ENCODE peak calls at places on chromosomes 13 and 19, in seven cellular contexts. P is upper lobe of left lung, A is stomach, B is sigmoid colon, L is HCT116, W is GM23338, E is breast epithelium. Y is an unnamed sample.

GRCh38 chr19:31675187-31675913 is 326.1 kb upstream of the TSHZ3 start:
- DNase-seq in L (no peak), A (no peak), W (no peak), B (no peak), E (no peak), P (no peak), Y (no peak)

GRCh38 chr13:112616586-112617381 is 28.8 kb upstream of the TUBGCP3 start:
- DNase-seq in E (no peak), B (no peak), A (no peak), L (peak; percentile 55), W (peak; percentile 75), P (no peak), Y (peak; percentile 46)

GRCh38 chr13:50060718-50061117 is 45.5 kb downstream of the KCNRG start:
- DNase-seq in B (no peak), W (no peak), P (no peak), A (no peak), L (no peak), E (no peak), Y (no peak)

GRCh38 chr19:51572908-51573307 is 1.8 kb downstream of the ZNF175 start:
- DNase-seq in L (no peak), A (no peak), E (no peak), P (no peak), W (no peak), B (no peak), Y (no peak)

GRCh38 chr13:95019886-95020285 is 281.4 kb downstream of the ABCC4 start:
- DNase-seq in B (no peak), P (no peak), L (no peak), E (no peak), W (no peak), A (no peak), Y (no peak)

GRCh38 chr13:31887311-31887710 is 144.3 kb upstream of the FRY start:
- DNase-seq in B (no peak), W (no peak), L (no peak), A (no peak), E (no peak), P (no peak), Y (no peak)

GRCh38 chr13:42654212-42654611 is 80.3 kb downstream of the TNFSF11 start:
- DNase-seq in L (no peak), B (no peak), P (no peak), E (no peak), A (no peak), W (no peak), Y (no peak)

GRCh38 chr19:58279925-58280316 is 1.2 kb downstream of the ZNF8 start:
- DNase-seq in L (no peak), E (no peak), B (no peak), P (no peak), A (no peak), W (no peak), Y (no peak)

GRCh38 chr19:13103961-13104847 is 1.5 kb upstream of the LYL1 start:
- DNase-seq in E (no peak), P (peak; percentile 94), W (peak; percentile 81), A (peak; percentile 45), L (no peak), B (peak; percentile 86), Y (peak; percentile 98)

GRCh38 chr19:4557186-4557970 is 2.1 kb downstream of the SEMA6B start:
- DNase-seq in E (no peak), L (no peak), W (peak; percentile 48), B (no peak), A (no peak), P (peak; percentile 67), Y (peak; percentile 86)

GRCh38 chr13:50359779-50360178 is 344.5 kb downstream of the KCNRG start:
- DNase-seq in P (no peak), E (no peak), W (no peak), L (no peak), A (no peak), B (no peak), Y (no peak)

GRCh38 chr13:113582841-113583631 is 1.5 kb upstream of the TFDP1 start:
- DNase-seq in B (peak; percentile 56), P (peak; percentile 74), A (peak; percentile 22), E (no peak), W (no peak), L (no peak), Y (peak; percentile 68)

GRCh38 chr19:18613589-18614234 is 1.0 kb downstream of the TMEM59L start:
- DNase-seq in B (no peak), A (no peak), W (peak; percentile 40), E (no peak), L (no peak), P (peak; percentile 61), Y (no peak)

GRCh38 chr19:18620311-18620710 is 7.6 kb downstream of the TMEM59L start:
- DNase-seq in A (no peak), P (peak; percentile 65), B (no peak), W (no peak), L (no peak), E (no peak), Y (no peak)

GRCh38 chr19:18617562-18617961 is 4.9 kb downstream of the TMEM59L start:
- DNase-seq in P (no peak), B (no peak), A (no peak), L (no peak), E (no peak), W (no peak), Y (no peak)

GRCh38 chr19:18616023-18616422 is 3.4 kb downstream of the TMEM59L start:
- DNase-seq in L (no peak), E (no peak), A (no peak), W (no peak), B (no peak), P (no peak), Y (no peak)

GRCh38 chr19:18618236-18618635 is 5.6 kb downstream of the TMEM59L start:
- DNase-seq in B (no peak), W (no peak), P (no peak), L (no peak), A (no peak), E (no peak), Y (no peak)
- TF ChIP-seq POLR2AphosphoS5 in B (no peak), W (no peak), P (no peak), L (no peak), A (no peak), E (no peak), Y (no peak)

GRCh38 chr19:6378498-6378897 is 2.8 kb upstream of the PSPN start:
- DNase-seq in A (no peak), E (no peak), W (no peak), L (no peak), P (no peak), B (no peak), Y (no peak)

GRCh38 chr19:6378036-6378435 is 2.3 kb upstream of the PSPN start:
- DNase-seq in A (no peak), E (peak; percentile 58), L (no peak), W (peak; percentile 44), P (no peak), B (no peak), Y (no peak)

GRCh38 chr19:6374711-6375410 is 872 bp downstream of the PSPN start:
- DNase-seq in B (no peak), A (no peak), E (no peak), L (no peak), P (peak; percentile 78), W (no peak), Y (no peak)

GRCh38 chr19:6375411-6376010 is at the start of gene PSPN:
- DNase-seq in L (no peak), P (peak; percentile 83), W (no peak), A (no peak), B (peak; percentile 69), E (no peak), Y (no peak)

GRCh38 chr19:6376512-6377193 is 920 bp upstream of the PSPN start:
- DNase-seq in P (no peak), A (no peak), E (no peak), B (no peak), L (no peak), W (no peak), Y (no peak)
- H3K27ac ChIP-seq in P (no peak overlapping the region), A (peak overlapping the region; percentile 18), E (no peak overlapping the region), B (no peak overlapping the region), L (no peak overlapping the region), W (peak overlapping the region; percentile 10), Y (no peak overlapping the region)

GRCh38 chr19:47105874-47106273 is 7.7 kb downstream of the ZC3H4 start:
- DNase-seq in E (no peak), W (no peak), B (no peak), A (no peak), L (no peak), P (no peak), Y (no peak)

GRCh38 chr19:47107953-47108746 is 5.4 kb downstream of the ZC3H4 start:
- DNase-seq in A (no peak), W (no peak), L (no peak), B (no peak), P (no peak), E (no peak), Y (peak; percentile 42)

GRCh38 chr19:47104678-47105077 is 8.9 kb downstream of the ZC3H4 start:
- DNase-seq in B (no peak), A (no peak), P (no peak), W (no peak), L (no peak), E (no peak), Y (peak; percentile 48)

GRCh38 chr19:47107201-47107952 is 6.2 kb downstream of the ZC3H4 start:
- DNase-seq in L (no peak), B (no peak), A (peak; percentile 32), W (no peak), E (no peak), P (no peak), Y (peak; percentile 27)

DNA sequence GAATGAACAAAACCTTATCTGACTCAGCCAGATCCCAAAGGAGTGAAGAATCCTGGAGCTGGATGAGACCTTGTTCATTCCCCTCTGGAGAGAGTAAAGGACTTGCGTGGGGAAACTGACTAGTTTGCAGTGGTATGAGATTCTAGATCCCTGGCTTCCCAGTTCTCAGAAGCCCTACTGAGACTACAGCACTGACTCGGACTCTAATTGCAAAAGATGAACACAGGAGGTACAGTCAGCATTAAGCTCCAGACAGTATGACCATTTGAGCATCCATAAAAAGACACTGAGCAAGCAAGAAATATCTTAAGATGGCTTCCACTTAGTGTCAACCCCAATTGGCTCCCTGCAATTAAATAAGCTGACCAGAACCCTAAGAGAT is 6.8 kb downstream of the ZC3H4 start:
- DNase-seq in B (no peak), P (no peak), E (no peak), L (no peak), A (no peak), W (no peak), Y (no peak)
- TF ChIP-seq POLR2AphosphoS5 in B (no peak), P (no peak), E (no peak), L (no peak), A (no peak), W (no peak), Y (no peak)

DNA sequence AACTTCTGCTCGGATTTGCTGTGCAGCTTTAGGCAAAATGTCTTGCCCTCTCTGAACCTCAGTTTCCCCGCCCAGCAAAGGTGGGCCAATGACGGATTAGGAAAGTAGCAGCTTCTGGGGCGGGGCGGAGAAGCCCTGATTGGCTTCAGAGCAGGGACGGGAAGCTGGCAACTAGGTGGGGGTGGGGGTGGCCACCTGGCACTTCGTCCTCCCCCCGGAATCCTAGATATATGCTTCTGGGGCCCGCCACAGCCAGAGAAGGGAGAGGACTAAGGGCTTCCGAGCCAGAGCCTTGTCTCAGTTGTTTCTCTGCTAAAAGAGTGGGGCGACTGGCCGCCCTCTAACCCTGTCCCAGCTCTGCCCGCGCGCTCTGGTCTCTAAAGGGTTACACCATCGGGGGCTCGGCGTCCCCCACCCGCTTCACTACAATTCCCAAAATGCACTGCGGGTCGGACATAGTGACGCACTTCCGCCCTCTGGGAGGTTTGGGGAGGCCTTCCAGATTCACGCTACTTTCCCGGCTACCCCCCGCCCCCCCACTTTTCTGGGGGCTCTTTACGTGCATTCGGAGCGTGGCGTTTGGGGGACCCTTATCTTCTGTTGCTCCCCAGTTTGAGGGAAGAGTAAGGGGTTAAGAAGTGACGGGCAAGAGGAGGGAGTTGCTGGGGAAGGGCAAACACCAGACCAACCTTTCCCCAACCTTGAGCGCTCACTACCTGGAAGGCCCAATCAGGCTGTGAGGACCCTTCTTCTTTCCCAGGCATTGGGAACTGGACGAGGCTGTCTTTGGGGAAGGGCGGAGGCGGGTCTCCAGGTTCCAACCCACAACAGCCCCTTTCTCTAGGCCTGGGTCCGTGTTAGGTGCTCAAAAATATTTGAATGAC is 728 bp upstream of the IRF2BP1 start:
- DNase-seq in E (peak; percentile 86), A (peak; percentile 93), B (peak; percentile 97), W (peak; percentile 98), L (peak; percentile 90), P (peak; percentile 84), Y (peak; percentile 95)
- H3K27ac ChIP-seq in E (peak overlapping the region; percentile 92), A (peak overlapping the region; percentile 93), B (peak overlapping the region; percentile 84), W (peak overlapping the region; percentile 73), L (peak overlapping the region; percentile 91), P (peak overlapping the region; percentile 90), Y (peak overlapping the region; percentile 95)

Y was measured in spleen.